ENCODE peak calls at places on chromosomes 3 and 15, in seven cellular contexts. J is heart left ventricle; Q is IMR-90; W is tibial artery; R is GM10248; U is endothelial cell; O is CD8-positive, alpha-beta T cell. G is an unnamed sample.

GRCh38 chr3:31039145-31039544 is 144.7 kb upstream of the GADL1 start:
- DNase-seq in J (no peak), Q (no peak), W (peak), R (no peak), U (no peak), O (no peak), G (no peak)

GRCh38 chr3:123388050-123388449 is 60.8 kb downstream of the ADCY5 start:
- DNase-seq in J (no peak), Q (no peak), W (no peak), R (no peak), U (no peak), O (no peak), G (no peak)

GRCh38 chr15:27853624-27854455 is 245.3 kb downstream of the OCA2 start:
- DNase-seq in J (no peak), Q (no peak), W (no peak), R (no peak), U (no peak), O (no peak), G (no peak)

GRCh38 chr3:189331002-189331418 is 159.2 kb downstream of the TPRG1 start:
- DNase-seq in J (no peak), Q (no peak), W (no peak), R (no peak), U (no peak), O (no peak), G (no peak)

GRCh38 chr3:181298421-181298820 is 308.9 kb upstream of the DNAJC19 start:
- DNase-seq in J (no peak), Q (peak), W (no peak), R (no peak), U (no peak), O (no peak), G (no peak)

GRCh38 chr3:33105341-33105943 is 8.4 kb upstream of the CRTAP start:
- DNase-seq in J (no peak), Q (no peak), W (no peak), R (no peak), U (no peak), O (no peak), G (no peak)

GRCh38 chr3:151439652-151440125 is 21.2 kb downstream of the IGSF10 start:
- DNase-seq in J (no peak), Q (peak), W (no peak), R (peak), U (peak), O (no peak), G (peak)

GRCh38 chr15:25892126-25892525 is 29.0 kb upstream of the ATP10A start:
- DNase-seq in J (no peak), Q (peak), W (no peak), R (no peak), U (no peak), O (no peak), G (no peak)

GRCh38 chr3:118102737-118103136 is 931.9 kb downstream of the IGSF11 start:
- DNase-seq in J (no peak), Q (peak), W (no peak), R (no peak), U (no peak), O (no peak), G (no peak)

GRCh38 chr3:186283651-186284445 is 78.2 kb downstream of the DGKG start:
- DNase-seq in J (no peak), Q (peak), W (no peak), R (no peak), U (no peak), O (no peak), G (no peak)

GRCh38 chr3:136752046-136752326 is 192 bp downstream of the STAG1 start:
- DNase-seq in J (no peak), Q (no peak), W (no peak), R (peak), U (no peak), O (no peak), G (peak)

GRCh38 chr15:68655686-68656437 is 77.1 kb downstream of the CORO2B start:
- DNase-seq in J (no peak), Q (no peak), W (peak), R (no peak), U (no peak), O (no peak), G (no peak)

GRCh38 chr3:179021119-179021903 is 50.3 kb downstream of the ZMAT3 start:
- DNase-seq in J (no peak), Q (no peak), W (no peak), R (no peak), U (no peak), O (no peak), G (no peak)

GRCh38 chr3:45957606-45958005 is 14.3 kb downstream of the CXCR6 start:
- DNase-seq in J (no peak), Q (no peak), W (no peak), R (no peak), U (no peak), O (no peak), G (no peak)

GRCh38 chr3:21484323-21485154 is 266.5 kb downstream of the ZNF385D start:
- DNase-seq in J (peak), Q (peak), W (peak), R (peak), U (peak), O (no peak), G (peak)

GRCh38 chr3:143567823-143568222 is 280.4 kb downstream of the SLC9A9 start:
- DNase-seq in J (no peak), Q (no peak), W (no peak), R (no peak), U (no peak), O (no peak), G (no peak)

GRCh38 chr3:172137287-172138030 is 98.1 kb downstream of the FNDC3B start:
- DNase-seq in J (no peak), Q (no peak), W (no peak), R (no peak), U (no peak), O (no peak), G (no peak)

GRCh38 chr15:80887148-80887547 is 102.5 kb downstream of the MESD start:
- DNase-seq in J (no peak), Q (no peak), W (no peak), R (no peak), U (no peak), O (no peak), G (no peak)

GRCh38 chr3:82132210-82133069 is 371.0 kb upstream of the GBE1 start:
- DNase-seq in J (no peak), Q (no peak), W (no peak), R (no peak), U (no peak), O (no peak), G (no peak)

GRCh38 chr3:71987089-71987735 is 202.3 kb upstream of the PROK2 start:
- DNase-seq in J (no peak), Q (peak), W (no peak), R (no peak), U (peak), O (no peak), G (no peak)

GRCh38 chr15:50562735-50563640 is 16.5 kb upstream of the USP50 start:
- DNase-seq in J (no peak), Q (peak), W (no peak), R (no peak), U (no peak), O (no peak), G (no peak)

GRCh38 chr3:89179355-89179997 is 72.1 kb downstream of the EPHA3 start:
- DNase-seq in J (no peak), Q (no peak), W (no peak), R (no peak), U (no peak), O (no peak), G (peak)

GRCh38 chr3:5226783-5227182 is 39.3 kb downstream of the EDEM1 start:
- DNase-seq in J (no peak), Q (peak), W (no peak), R (peak), U (no peak), O (no peak), G (peak)

GRCh38 chr3:116517308-116517707 is 72.0 kb upstream of the LSAMP start:
- DNase-seq in J (no peak), Q (peak), W (no peak), R (peak), U (no peak), O (no peak), G (peak)

GRCh38 chr3:170768334-170768801 is 101.6 kb downstream of the RPL22L1 start:
- DNase-seq in J (no peak), Q (peak), W (no peak), R (no peak), U (no peak), O (no peak), G (no peak)

GRCh38 chr3:94246136-94246535 is 183.3 kb downstream of the NSUN3 start:
- DNase-seq in J (no peak), Q (no peak), W (no peak), R (no peak), U (no peak), O (no peak), G (no peak)

GRCh38 chr15:80929689-80930088 is 59.9 kb downstream of the MESD start:
- DNase-seq in J (no peak), Q (peak), W (no peak), R (no peak), U (no peak), O (no peak), G (no peak)

GRCh38 chr3:177420643-177421042 is 223.4 kb upstream of the TBL1XR1 start:
- DNase-seq in J (no peak), Q (peak), W (no peak), R (no peak), U (no peak), O (no peak), G (no peak)

GRCh38 chr3:190494907-190495306 is 19.0 kb upstream of the IL1RAP start:
- DNase-seq in J (no peak), Q (no peak), W (no peak), R (no peak), U (no peak), O (no peak), G (no peak)

GRCh38 chr3:28476194-28476593 is 127.6 kb upstream of the AZI2 start:
- DNase-seq in J (no peak), Q (peak), W (no peak), R (peak), U (no peak), O (no peak), G (peak)

GRCh38 chr15:98103570-98103969 is 143.1 kb downstream of the ARRDC4 start:
- DNase-seq in J (no peak), Q (no peak), W (no peak), R (no peak), U (no peak), O (no peak), G (no peak)

GRCh38 chr3:107643038-107643883 is 120.5 kb downstream of the BBX start:
- DNase-seq in J (no peak), Q (no peak), W (no peak), R (no peak), U (no peak), O (no peak), G (no peak)
- TF ChIP-seq CTCF in J (no peak), Q (peak), W (no peak), R (no peak), U (no peak), O (no peak), G (peak)

GRCh38 chr3:140360332-140360731 is 317.5 kb upstream of the TRIM42 start:
- DNase-seq in J (no peak), Q (no peak), W (no peak), R (no peak), U (no peak), O (no peak), G (no peak)
- TF ChIP-seq CTCF in J (no peak), Q (no peak), W (no peak), R (no peak), U (no peak), O (no peak), G (no peak)

GRCh38 chr15:88450125-88450798 is 16.9 kb downstream of the MRPL46 start:
- DNase-seq in J (peak), Q (peak), W (no peak), R (peak), U (peak), O (peak), G (peak)
- TF ChIP-seq CTCF in J (peak), Q (peak), W (peak), R (peak), U (peak), O (peak), G (peak)

DNA sequence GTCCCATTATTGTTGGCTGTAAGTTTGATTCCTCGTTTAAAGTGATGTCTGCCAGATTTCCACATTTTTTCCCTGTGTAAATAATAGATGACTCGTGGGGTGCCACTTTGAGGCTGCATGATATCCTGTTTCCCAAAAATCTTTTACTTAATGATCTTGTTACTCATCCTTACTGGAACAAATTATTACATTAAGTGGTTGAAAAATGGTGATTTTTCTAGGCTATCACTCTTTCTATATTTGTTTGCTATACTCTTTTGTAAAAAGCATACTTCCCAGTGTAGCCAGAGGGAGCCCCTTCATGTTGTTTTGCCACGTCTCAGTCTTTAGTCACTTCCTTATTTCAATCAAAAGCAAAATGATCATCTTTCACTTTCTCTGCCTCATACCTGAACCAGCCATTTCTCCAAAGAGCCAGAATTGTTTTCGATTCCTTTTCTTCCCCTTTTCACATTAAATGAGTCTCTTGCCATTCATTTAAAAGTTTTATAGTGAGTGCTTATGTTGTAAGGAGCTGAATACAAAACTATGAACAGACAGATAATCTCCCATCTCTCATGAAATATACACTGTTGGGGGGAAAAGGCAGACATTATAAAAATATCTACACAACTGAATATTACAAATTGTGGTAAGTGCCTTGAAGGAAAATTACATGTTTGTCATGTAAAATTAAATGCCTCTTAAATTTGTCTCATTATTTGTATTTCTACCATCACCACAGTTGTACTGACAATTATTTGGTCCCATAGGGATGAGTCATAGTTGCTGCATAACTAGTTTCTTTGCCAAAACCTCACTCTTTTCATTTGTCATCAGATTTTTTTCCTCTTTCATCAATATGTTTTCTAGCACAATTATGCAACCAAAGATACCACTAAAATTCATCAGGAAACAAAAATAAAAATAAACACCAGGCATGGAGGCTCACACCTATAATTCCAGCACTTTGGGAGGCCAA is 41.5 kb downstream of the ADGRG7 start:
- DNase-seq in J (no peak), Q (peak), W (peak), R (peak), U (no peak), O (no peak), G (peak)
- TF ChIP-seq CTCF in J (no peak), Q (no peak), W (no peak), R (peak), U (no peak), O (no peak), G (peak)

GRCh38 chr3:42572278-42572677 is 9.5 kb downstream of the SEC22C start:
- DNase-seq in J (no peak), Q (peak), W (no peak), R (peak), U (peak), O (no peak), G (peak)
- TF ChIP-seq CTCF in J (peak), Q (peak), W (peak), R (peak), U (peak), O (no peak), G (peak)

GRCh38 chr3:194640829-194641228 is 7.6 kb upstream of the TMEM44 start:
- DNase-seq in J (no peak), Q (peak), W (no peak), R (no peak), U (peak), O (no peak), G (no peak)
- TF ChIP-seq CTCF in J (no peak), Q (peak), W (no peak), R (no peak), U (peak), O (peak), G (peak)

GRCh38 chr15:59622289-59622688 is 10.7 kb downstream of the GCNT3 start:
- DNase-seq in J (no peak), Q (peak), W (no peak), R (peak), U (peak), O (no peak), G (peak)
- TF ChIP-seq CTCF in J (no peak), Q (peak), W (no peak), R (peak), U (peak), O (no peak), G (peak)

GRCh38 chr3:124588036-124588435 is 142.2 kb upstream of the UMPS start:
- DNase-seq in J (no peak), Q (no peak), W (no peak), R (no peak), U (no peak), O (no peak), G (no peak)
- TF ChIP-seq CTCF in J (no peak), Q (no peak), W (no peak), R (no peak), U (no peak), O (no peak), G (no peak)

G was measured in GM13977.